ENCODE peak calls at places on chromosomes 5 and 9, in eight cellular contexts. F is A549, H is kidney epithelial cell, V is astrocyte of the cerebellum, G is left lung, B is neural crest cell, E is fibroblast of lung, U is left ventricle myocardium inferior. C is an unnamed sample.
A peak's percentile ranks its signal among the peaks of the same experiment; 100 is the strongest.

GRCh38 chr5:148416921-148417320 is 33.2 kb downstream of the FBXO38 start:
- DNase-seq in F (no peak), H (no peak), V (peak; percentile 18), G (no peak), B (no peak), E (peak; percentile 78), U (no peak), C (no peak)

GRCh38 chr9:128192601-128193371 is 1.4 kb upstream of the CIZ1 start:
- DNase-seq in F (peak; percentile 97), H (peak; percentile 77), V (no peak), G (peak; percentile 85), B (no peak), E (peak; percentile 84), U (peak; percentile 61), C (peak; percentile 91)

GRCh38 chr9:133023117-133023890 is 7.5 kb upstream of the GTF3C5 start:
- DNase-seq in F (peak; percentile 22), H (no peak), V (no peak), G (no peak), B (no peak), E (no peak), U (no peak), C (no peak)

GRCh38 chr9:114588671-114589526 is 1.3 kb downstream of the ATP6V1G1 start:
- DNase-seq in F (no peak), H (no peak), V (no peak), G (no peak), B (no peak), E (peak; percentile 57), U (no peak), C (no peak)

GRCh38 chr5:9653811-9654210 is 23.7 kb upstream of the TAS2R1 start:
- DNase-seq in F (no peak), H (peak; percentile 71), V (peak; percentile 71), G (peak; percentile 44), B (no peak), E (peak; percentile 91), U (peak; percentile 70), C (peak; percentile 64)

GRCh38 chr9:86946712-86947145 is 577 bp downstream of the GAS1 start:
- DNase-seq in F (peak; percentile 53), H (no peak), V (no peak), G (peak; percentile 46), B (peak; percentile 40), E (peak; percentile 55), U (peak; percentile 49), C (no peak)

GRCh38 chr5:170312666-170313065 is 15.1 kb upstream of the LCP2 start:
- DNase-seq in F (peak; percentile 33), H (peak; percentile 31), V (no peak), G (peak; percentile 70), B (no peak), E (peak; percentile 48), U (no peak), C (no peak)

GRCh38 chr5:53038196-53038847 is 49.2 kb downstream of the ITGA2 start:
- DNase-seq in F (no peak), H (no peak), V (no peak), G (no peak), B (no peak), E (no peak), U (peak; percentile 34), C (no peak)

GRCh38 chr5:139638736-139639618 is 9.2 kb upstream of the CXXC5 start:
- DNase-seq in F (no peak), H (no peak), V (no peak), G (peak; percentile 24), B (no peak), E (no peak), U (no peak), C (no peak)

GRCh38 chr9:37678789-37679273 is 28.1 kb downstream of the FRMPD1 start:
- DNase-seq in F (peak; percentile 17), H (no peak), V (no peak), G (no peak), B (no peak), E (no peak), U (no peak), C (no peak)

GRCh38 chr9:92669527-92669889 is 423 bp downstream of the IPPK start:
- DNase-seq in F (no peak), H (no peak), V (no peak), G (peak; percentile 50), B (no peak), E (peak; percentile 16), U (no peak), C (no peak)

GRCh38 chr9:137390553-137391410 is 32.2 kb downstream of the EXD3 start:
- DNase-seq in F (no peak), H (no peak), V (no peak), G (no peak), B (no peak), E (no peak), U (no peak), C (no peak)

GRCh38 chr9:127347831-127348699 is 48.9 kb upstream of the SLC2A8 start:
- DNase-seq in F (peak; percentile 71), H (peak; percentile 21), V (peak; percentile 41), G (no peak), B (no peak), E (peak; percentile 35), U (no peak), C (no peak)

GRCh38 chr5:42858709-42859108 is 47.0 kb upstream of the SELENOP start:
- DNase-seq in F (no peak), H (no peak), V (no peak), G (no peak), B (no peak), E (peak; percentile 3), U (no peak), C (no peak)

GRCh38 chr9:114606068-114606467 is 5.0 kb upstream of the TMEM268 start:
- DNase-seq in F (no peak), H (no peak), V (no peak), G (no peak), B (peak; percentile 33), E (peak; percentile 19), U (no peak), C (no peak)

GRCh38 chr5:32474201-32474854 is 29.8 kb upstream of the ZFR start:
- DNase-seq in F (no peak), H (no peak), V (no peak), G (no peak), B (no peak), E (no peak), U (no peak), C (no peak)

GRCh38 chr5:32476891-32477290 is 32.4 kb upstream of the ZFR start:
- DNase-seq in F (no peak), H (no peak), V (no peak), G (no peak), B (no peak), E (no peak), U (no peak), C (no peak)

GRCh38 chr5:32473072-32473471 is 28.5 kb upstream of the ZFR start:
- DNase-seq in F (no peak), H (no peak), V (no peak), G (no peak), B (no peak), E (no peak), U (no peak), C (no peak)

GRCh38 chr5:32475338-32476097 is 31.0 kb upstream of the ZFR start:
- DNase-seq in F (no peak), H (no peak), V (no peak), G (no peak), B (no peak), E (no peak), U (no peak), C (no peak)

DNA sequence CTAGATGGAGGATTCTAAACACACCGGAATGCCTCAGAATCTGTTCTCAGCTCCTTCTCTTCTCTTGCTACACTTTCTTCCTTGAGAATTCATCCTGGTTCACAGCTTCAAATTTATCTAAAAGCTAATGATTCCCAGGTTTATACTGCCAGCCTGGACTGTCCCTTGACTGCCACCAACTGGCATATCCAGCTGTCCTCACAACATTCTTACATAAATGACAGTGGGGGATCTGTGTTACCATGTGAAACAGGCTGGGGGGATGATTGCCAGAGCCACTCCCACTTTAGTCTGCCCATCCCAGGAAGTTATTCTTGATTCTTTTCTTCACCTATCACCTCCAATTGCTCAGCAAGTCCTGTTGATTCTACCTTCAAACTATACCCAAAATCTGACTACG is 27.2 kb upstream of the ZFR start:
- DNase-seq in F (peak; percentile 12), H (no peak), V (no peak), G (no peak), B (no peak), E (no peak), U (no peak), C (no peak)
- TF ChIP-seq CTCF in F (no peak), H (no peak), V (no peak), G (no peak), B (no peak), E (no peak), U (peak; percentile 17), C (no peak)

GRCh38 chr5:177980776-177981175 is 15.3 kb downstream of the PROP1 start:
- DNase-seq in F (no peak), H (no peak), V (peak; percentile 9), G (no peak), B (no peak), E (peak; percentile 30), U (no peak), C (no peak)
- TF ChIP-seq CTCF in F (no peak), H (no peak), V (no peak), G (no peak), B (no peak), E (no peak), U (no peak), C (no peak)

GRCh38 chr5:151052834-151053233 is 28.0 kb downstream of the TNIP1 start:
- DNase-seq in F (no peak), H (no peak), V (no peak), G (no peak), B (no peak), E (no peak), U (no peak), C (no peak)

GRCh38 chr5:151051066-151051930 is 29.5 kb downstream of the TNIP1 start:
- DNase-seq in F (peak; percentile 83), H (no peak), V (peak; percentile 70), G (peak; percentile 82), B (peak; percentile 71), E (peak; percentile 64), U (peak; percentile 81), C (no peak)

GRCh38 chr5:151047814-151048425 is 27.5 kb downstream of the GPX3 start:
- DNase-seq in F (peak; percentile 28), H (no peak), V (no peak), G (no peak), B (no peak), E (no peak), U (no peak), C (no peak)

GRCh38 chr5:151051931-151052608 is 28.8 kb downstream of the TNIP1 start:
- DNase-seq in F (no peak), H (no peak), V (no peak), G (no peak), B (no peak), E (no peak), U (no peak), C (no peak)

DNA sequence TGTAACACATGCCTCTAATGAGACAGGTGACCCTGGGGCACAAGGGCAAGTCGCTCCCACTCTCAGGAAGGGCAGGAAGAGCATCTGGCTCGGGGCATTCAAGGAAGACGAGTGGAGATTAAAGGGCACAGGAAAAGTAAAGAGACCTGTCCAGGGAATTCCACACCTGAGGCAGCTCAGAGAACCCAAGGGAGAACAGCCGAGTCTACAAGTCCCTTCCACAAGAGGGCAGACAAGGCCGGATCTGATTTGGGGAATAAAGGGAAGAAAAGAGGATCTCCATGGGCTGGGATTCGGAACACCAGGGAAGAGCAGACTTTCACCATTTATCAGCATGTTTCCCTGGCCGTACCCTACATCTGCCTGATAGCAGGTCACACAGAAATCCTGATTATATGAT is 28.1 kb downstream of the GPX3 start:
- DNase-seq in F (peak; percentile 43), H (no peak), V (no peak), G (no peak), B (no peak), E (no peak), U (no peak), C (no peak)
- TF ChIP-seq CTCF in F (peak; percentile 41), H (peak; percentile 43), V (peak; percentile 49), G (no peak), B (peak; percentile 31), E (peak; percentile 54), U (no peak), C (peak; percentile 6)

GRCh38 chr5:149828161-149829011 is 98.3 kb downstream of the PPARGC1B start:
- DNase-seq in F (peak; percentile 91), H (peak; percentile 65), V (peak; percentile 85), G (peak; percentile 78), B (peak; percentile 94), E (peak; percentile 84), U (peak; percentile 87), C (no peak)
- TF ChIP-seq CTCF in F (peak; percentile 97), H (peak; percentile 78), V (peak; percentile 82), G (peak; percentile 89), B (peak; percentile 97), E (peak; percentile 92), U (peak; percentile 88), C (peak; percentile 81)